ENCODE peak calls at places on chromosomes 13 and 19, in four cellular contexts. S, R, X and C are unnamed samples.

GRCh38 chr13:94481966-94482365 is 2.5 kb upstream of the DCT start:
- DNase-seq in S (peak; percentile 45), R (peak; percentile 66), X (no peak), C (no peak)

GRCh38 chr19:34222386-34222785 is 32.0 kb upstream of the GARRE1 start:
- DNase-seq in X (no peak), R (no peak), S (no peak), C (no peak)

GRCh38 chr19:23943411-23943810 is 28.7 kb downstream of the ZNF726 start:
- DNase-seq in R (no peak), X (no peak), S (no peak), C (no peak)

GRCh38 chr13:45196622-45197021 is 4.2 kb downstream of the KCTD4 start:
- DNase-seq in R (peak; percentile 80), S (peak; percentile 62), X (no peak), C (no peak)

GRCh38 chr19:35543280-35544109 is 1.9 kb upstream of the TMEM147 start:
- DNase-seq in R (no peak), X (no peak), S (no peak), C (no peak)

GRCh38 chr13:24491853-24492252 is 20.7 kb downstream of the PARP4 start:
- DNase-seq in S (no peak), X (no peak), R (no peak), C (no peak)

GRCh38 chr19:44430956-44431355 is 17.3 kb downstream of the ZNF229 start:
- DNase-seq in R (peak; percentile 41), X (no peak), S (no peak), C (no peak)

GRCh38 chr13:54742984-54743383 is 1714.4 kb downstream of the OLFM4 start:
- DNase-seq in X (no peak), S (no peak), R (no peak), C (no peak)

GRCh38 chr13:52158629-52159158 is 703 bp downstream of the NEK3 start:
- DNase-seq in R (peak; percentile 28), X (no peak), S (peak; percentile 61), C (no peak)

DNA sequence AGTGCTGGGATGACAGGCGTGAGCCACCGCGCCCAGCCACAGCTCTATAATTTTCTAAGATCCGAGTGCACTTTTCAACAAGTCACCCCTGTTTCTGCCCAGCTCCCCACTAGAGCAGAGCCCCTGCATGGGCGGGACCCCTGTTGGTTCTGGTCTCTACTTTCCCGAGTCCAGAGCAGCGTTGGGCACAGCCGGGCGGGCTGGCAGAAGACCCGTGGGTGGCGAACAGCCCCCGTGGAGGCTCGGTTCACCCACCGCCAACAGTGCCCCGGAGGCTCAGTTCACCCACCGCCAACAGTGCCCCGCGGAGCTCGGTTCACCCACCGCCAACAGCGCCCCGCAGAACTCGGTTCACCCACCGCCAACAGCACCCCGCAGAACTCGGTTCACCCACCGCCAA is 40.8 kb downstream of the ADPRHL1 start:
- DNase-seq in X (no peak), S (no peak), R (no peak), C (no peak)
- H4K8ac ChIP-seq in X (no peak overlapping the region), S (no peak overlapping the region), R (no peak overlapping the region), C (no peak overlapping the region)

DNA sequence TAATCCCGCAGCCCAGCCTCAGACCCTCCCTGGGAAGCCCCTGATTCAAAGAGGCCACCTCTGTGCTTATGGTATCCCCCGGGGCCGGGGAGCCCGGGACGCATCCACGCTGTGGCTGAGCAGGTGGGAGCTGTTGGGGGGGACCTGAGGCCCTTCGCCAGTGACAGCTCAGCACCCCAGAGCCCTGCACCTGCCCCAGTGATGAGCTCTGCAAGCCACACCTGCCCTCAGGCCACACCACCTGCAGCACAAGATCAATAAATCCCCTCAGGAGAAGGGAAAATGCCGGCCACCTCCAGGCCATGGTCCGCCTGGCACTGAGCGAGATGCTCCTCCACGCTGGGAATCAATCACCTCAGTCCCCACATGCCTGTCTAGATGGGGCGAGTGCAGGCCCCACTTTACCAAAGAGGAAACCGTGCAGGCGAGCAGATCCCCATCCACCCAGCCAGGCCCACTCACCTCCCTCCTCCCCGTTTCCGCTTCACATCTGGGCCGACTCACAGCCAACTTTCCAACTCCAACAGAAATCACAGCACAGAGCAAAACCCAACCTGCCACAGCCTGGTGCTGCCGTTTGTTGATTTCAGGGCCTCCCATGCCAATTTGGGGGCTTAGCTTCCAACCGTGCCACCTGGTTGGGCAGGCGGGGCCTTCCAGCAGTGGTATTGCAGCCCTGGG is 12.8 kb downstream of the MOB3A start:
- DNase-seq in S (no peak), R (no peak), X (no peak), C (no peak)
- H3K9ac ChIP-seq in S (no peak overlapping the region), R (no peak overlapping the region), X (peak overlapping the region; percentile 77), C (no peak overlapping the region)

DNA sequence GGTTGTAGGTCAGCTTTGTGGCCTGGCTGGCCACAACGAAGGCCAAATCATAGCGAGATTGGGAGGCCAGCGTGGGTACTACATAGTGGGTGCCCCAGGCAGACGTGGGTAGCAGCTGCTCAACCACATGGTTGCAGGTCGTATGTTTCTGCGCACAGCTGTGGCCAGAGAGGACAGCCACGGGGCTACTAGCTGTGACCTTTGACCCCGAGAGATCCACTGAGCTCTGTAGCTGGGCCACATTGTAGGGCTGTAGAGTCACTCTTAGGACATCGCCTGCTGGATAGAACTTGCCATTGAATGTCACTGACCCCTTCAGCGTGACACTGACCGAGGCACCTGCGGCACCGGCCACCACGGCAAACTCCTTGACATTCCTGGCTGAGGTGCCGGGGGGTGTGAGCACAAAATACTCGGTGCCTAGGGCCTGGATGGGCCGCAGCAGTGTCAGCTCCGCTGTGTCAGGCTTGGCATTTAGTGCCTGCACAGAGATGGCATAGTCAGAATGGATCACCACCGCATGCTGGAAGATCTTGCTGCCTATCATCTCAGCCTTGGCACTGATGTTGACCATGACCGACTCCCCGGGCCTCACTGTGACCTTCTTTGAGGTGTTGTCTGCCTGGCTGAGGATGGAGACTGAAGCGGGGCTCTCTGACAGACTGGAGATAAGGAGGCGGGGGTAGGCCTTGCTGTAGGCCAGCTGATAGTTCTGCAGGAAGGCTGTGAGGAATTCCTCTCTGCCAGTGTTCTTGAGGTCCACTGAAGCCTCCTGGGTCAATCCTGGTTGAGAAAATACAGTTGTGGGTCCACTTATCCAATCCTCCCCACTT is 6.7 kb downstream of the FCGBP start:
- DNase-seq in R (no peak), S (no peak), X (no peak), C (no peak)
- H4K8ac ChIP-seq in R (no peak overlapping the region), S (no peak overlapping the region), X (peak overlapping the region; percentile 65), C (no peak overlapping the region)

GRCh38 chr19:47210689-47211316 is 20.2 kb downstream of the BBC3 start:
- DNase-seq in X (peak; percentile 68), R (peak; percentile 80), S (peak; percentile 86), C (peak; percentile 78)
- H3K9ac ChIP-seq in X (no peak overlapping the region), R (peak overlapping the region; percentile 56), S (peak overlapping the region; percentile 78), C (no peak overlapping the region)

DNA sequence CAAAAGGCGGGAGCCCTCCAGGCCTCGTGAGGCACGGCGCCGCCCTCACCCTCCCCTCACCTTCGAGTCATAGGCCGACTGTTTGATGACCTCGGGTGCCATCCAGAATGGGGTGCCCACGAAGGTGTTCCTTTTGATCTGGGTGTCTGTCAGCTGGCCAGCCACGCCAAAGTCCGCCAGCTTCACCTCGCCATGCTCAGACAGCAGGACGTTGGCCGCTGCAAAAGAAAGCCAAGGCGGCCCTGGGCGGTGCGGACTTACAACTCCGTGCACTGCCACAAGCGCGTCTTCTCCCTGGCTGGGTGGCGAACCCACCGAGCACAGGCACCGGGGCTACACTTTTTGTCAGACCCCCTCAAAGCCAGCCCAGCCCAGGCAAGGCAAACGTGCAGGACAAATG is 102.1 kb downstream of the STK24 start:
- DNase-seq in X (no peak), S (no peak), R (no peak), C (no peak)
- H4K8ac ChIP-seq in X (peak overlapping the region; percentile 25), S (no peak overlapping the region), R (no peak overlapping the region), C (no peak overlapping the region)

DNA sequence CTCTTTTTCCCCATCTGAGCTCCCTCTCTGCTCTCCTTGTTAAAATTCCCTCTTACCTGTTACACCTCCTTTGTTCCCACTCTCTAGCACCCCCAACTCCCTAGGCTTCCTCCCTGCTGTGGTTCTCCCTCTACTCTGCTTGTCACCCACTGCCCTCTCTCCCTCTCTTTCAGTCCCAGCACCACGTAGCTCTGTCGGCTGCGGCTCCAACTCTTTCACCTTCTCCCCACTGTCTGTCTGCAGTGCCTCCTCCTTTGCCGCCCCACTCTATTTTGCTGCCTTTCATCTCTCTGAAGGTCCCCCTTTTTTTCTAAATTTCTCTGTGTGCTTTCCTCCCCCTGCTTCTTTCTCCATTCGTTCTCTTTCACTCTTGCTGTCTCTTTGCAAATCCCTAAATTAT is 1.1 kb downstream of the ZNF836 start:
- DNase-seq in X (no peak), R (no peak), S (peak; percentile 18), C (no peak)
- H3K9ac ChIP-seq in X (no peak overlapping the region), R (peak overlapping the region; percentile 92), S (peak overlapping the region; percentile 98), C (peak overlapping the region; percentile 64)

GRCh38 chr19:30566681-30567420 is 194.7 kb downstream of the ZNF536 start:
- DNase-seq in R (no peak), X (no peak), S (no peak), C (no peak)

GRCh38 chr19:30565680-30566079 is 193.5 kb downstream of the ZNF536 start:
- DNase-seq in R (no peak), S (no peak), X (no peak), C (no peak)

GRCh38 chr19:30567535-30568232 is 195.5 kb downstream of the ZNF536 start:
- DNase-seq in R (no peak), S (no peak), X (no peak), C (no peak)

GRCh38 chr19:30564551-30565011 is 192.4 kb downstream of the ZNF536 start:
- DNase-seq in R (no peak), X (no peak), S (no peak), C (peak; percentile 42)

GRCh38 chr19:30570194-30570593 is 198.0 kb downstream of the ZNF536 start:
- DNase-seq in R (no peak), S (no peak), X (no peak), C (no peak)
- H4K8ac ChIP-seq in R (no peak overlapping the region), S (no peak overlapping the region), X (no peak overlapping the region), C (no peak overlapping the region)

GRCh38 chr19:9436358-9436757 is 985 bp upstream of the ZNF266 start:
- DNase-seq in S (no peak), X (no peak), R (no peak), C (no peak)
- H3K9ac ChIP-seq in S (peak overlapping the region; percentile 98), X (no peak overlapping the region), R (no peak overlapping the region), C (no peak overlapping the region)

GRCh38 chr19:38500450-38500849 is 67.0 kb downstream of the RYR1 start:
- DNase-seq in X (no peak), S (no peak), R (no peak), C (no peak)
- H4K8ac ChIP-seq in X (no peak overlapping the region), S (no peak overlapping the region), R (no peak overlapping the region), C (no peak overlapping the region)

GRCh38 chr19:54141356-54141755 is 3.8 kb downstream of the CNOT3 start:
- DNase-seq in R (peak; percentile 29), X (no peak), S (no peak), C (no peak)
- H3K9ac ChIP-seq in R (no peak overlapping the region), X (no peak overlapping the region), S (peak overlapping the region; percentile 44), C (no peak overlapping the region)